ENCODE peak calls at places on chromosome 20, in eight cellular contexts. I is hepatocyte, M is neural progenitor cell, E is SK-N-SH, V is GM23338, D is MM.1S, C is PC-3, B is HCT116. H is an unnamed sample.
A peak's percentile ranks its signal among the peaks of the same experiment; 100 is the strongest.

GRCh38 chr20:16062661-16063591 is 510.3 kb downstream of the KIF16B start:
- DNase-seq in C (peak; percentile 32), M (no peak), B (no peak), I (no peak), D (no peak), E (peak; percentile 40), V (no peak), H (no peak)

GRCh38 chr20:32034581-32035397 is 17.3 kb upstream of the HCK start:
- DNase-seq in E (no peak), V (peak; percentile 48), C (no peak), B (no peak), I (no peak), M (peak; percentile 32), D (no peak), H (peak; percentile 37)

GRCh38 chr20:9407805-9408421 is 106.5 kb upstream of the LAMP5 start:
- DNase-seq in E (peak; percentile 57), V (peak; percentile 79), C (peak; percentile 92), I (peak; percentile 77), B (peak; percentile 54), M (peak; percentile 67), D (peak; percentile 73), H (peak; percentile 68)

GRCh38 chr20:33947709-33948295 is 45.9 kb upstream of the RALY start:
- DNase-seq in V (peak; percentile 95), E (peak; percentile 53), C (peak; percentile 45), I (peak; percentile 19), B (peak; percentile 89), D (peak; percentile 65), M (peak; percentile 86), H (peak; percentile 28)

GRCh38 chr20:478949-479429 is 16.7 kb upstream of the TBC1D20 start:
- DNase-seq in M (peak; percentile 52), D (peak; percentile 76), V (peak; percentile 83), I (peak; percentile 75), B (peak; percentile 41), E (peak; percentile 56), C (peak; percentile 84), H (peak; percentile 74)

GRCh38 chr20:63267681-63268080 is 4.9 kb upstream of the ARFGAP1 start:
- DNase-seq in E (no peak), B (no peak), I (no peak), C (no peak), D (no peak), M (no peak), V (no peak), H (no peak)

GRCh38 chr20:10171864-10172751 is 46.5 kb upstream of the SNAP25 start:
- DNase-seq in E (peak; percentile 89), C (peak; percentile 60), B (no peak), V (peak; percentile 71), D (no peak), I (peak; percentile 67), M (peak; percentile 63), H (peak; percentile 65)

GRCh38 chr20:64264091-64264490 is 8.5 kb downstream of the PCMTD2 start:
- DNase-seq in D (no peak), M (no peak), E (no peak), C (no peak), B (no peak), I (no peak), V (no peak), H (no peak)

GRCh38 chr20:58550661-58551060 is 35.5 kb upstream of the APCDD1L start:
- DNase-seq in V (no peak), D (no peak), E (peak; percentile 60), I (peak; percentile 30), M (no peak), B (no peak), C (no peak), H (peak; percentile 95)

GRCh38 chr20:63475209-63475608 is 2.8 kb upstream of the KCNQ2 start:
- DNase-seq in M (peak; percentile 85), V (peak; percentile 84), D (no peak), I (peak; percentile 60), C (no peak), E (no peak), B (no peak), H (peak; percentile 61)

GRCh38 chr20:44399446-44399845 is 43.9 kb downstream of the HNF4A start:
- DNase-seq in V (no peak), B (no peak), I (no peak), D (no peak), E (no peak), M (no peak), C (no peak), H (no peak)

GRCh38 chr20:31698803-31699718 is 23.6 kb downstream of the BCL2L1 start:
- DNase-seq in V (no peak), B (peak; percentile 44), I (peak; percentile 90), C (peak; percentile 88), E (no peak), M (no peak), D (peak; percentile 93), H (peak; percentile 94)

GRCh38 chr20:19257865-19258264 is 45.4 kb downstream of the SLC24A3 start:
- DNase-seq in B (no peak), D (no peak), E (no peak), C (no peak), M (no peak), V (peak; percentile 22), I (no peak), H (no peak)

GRCh38 chr20:41308726-41309413 is 8.7 kb downstream of the ZHX3 start:
- DNase-seq in M (no peak), D (no peak), I (no peak), E (no peak), C (no peak), V (no peak), B (no peak), H (peak; percentile 65)

GRCh38 chr20:34222208-34222607 is 19.0 kb upstream of the ASIP start:
- DNase-seq in B (no peak), C (peak; percentile 47), E (no peak), V (no peak), I (peak; percentile 31), D (no peak), M (no peak), H (peak; percentile 98)

GRCh38 chr20:37677969-37678610 is 15.7 kb upstream of the CTNNBL1 start:
- DNase-seq in C (peak; percentile 19), M (no peak), I (no peak), D (no peak), E (no peak), B (no peak), V (no peak), H (no peak)

GRCh38 chr20:16100767-16101166 is 472.5 kb downstream of the KIF16B start:
- DNase-seq in C (no peak), M (no peak), E (no peak), B (no peak), I (no peak), D (no peak), V (no peak), H (no peak)

GRCh38 chr20:21262812-21263211 is 40.3 kb upstream of the XRN2 start:
- DNase-seq in I (no peak), B (no peak), V (no peak), M (no peak), D (no peak), C (peak; percentile 36), E (no peak), H (no peak)

GRCh38 chr20:20568604-20569205 is 143.7 kb downstream of the RALGAPA2 start:
- DNase-seq in E (peak; percentile 31), D (peak; percentile 52), I (peak; percentile 61), B (no peak), M (peak; percentile 60), V (peak; percentile 70), C (peak; percentile 66), H (peak; percentile 74)

GRCh38 chr20:1362484-1362883 is 30.4 kb downstream of the FKBP1A start:
- DNase-seq in D (no peak), C (no peak), E (no peak), B (no peak), M (no peak), V (no peak), I (no peak), H (no peak)

GRCh38 chr20:45752747-45753146 is 30.6 kb downstream of the SPINT4 start:
- DNase-seq in V (no peak), I (no peak), C (no peak), D (peak; percentile 33), M (no peak), E (no peak), B (no peak), H (peak; percentile 45)
- TF ChIP-seq EZH2phosphoT487 in V (no peak), I (no peak), C (no peak), D (no peak), M (no peak), E (no peak), B (no peak), H (no peak)

GRCh38 chr20:25017257-25017803 is 24.8 kb upstream of the APMAP start:
- DNase-seq in C (peak; percentile 82), V (peak; percentile 60), D (peak; percentile 95), I (peak; percentile 78), B (no peak), E (no peak), M (no peak), H (no peak)
- H3K79me2 ChIP-seq in C (no peaks in the 10 kb centered on the region), V (no peaks in the 10 kb centered on the region), D (peaks cover 30% of the 10 kb centered on the region), I (no peaks in the 10 kb centered on the region), B (no peaks in the 10 kb centered on the region), E (no peaks in the 10 kb centered on the region), M (no peaks in the 10 kb centered on the region), H (no peaks in the 10 kb centered on the region)

GRCh38 chr20:47600967-47601547 is 99.4 kb downstream of the NCOA3 start:
- DNase-seq in D (no peak), V (no peak), M (no peak), B (no peak), I (no peak), E (no peak), C (no peak), H (no peak)
- H4K20me1 ChIP-seq in D (no peaks in the 10 kb centered on the region), V (no peaks in the 10 kb centered on the region), M (peaks cover 8% of the 10 kb centered on the region), B (no peaks in the 10 kb centered on the region), I (no peaks in the 10 kb centered on the region), E (no peaks in the 10 kb centered on the region), C (no peaks in the 10 kb centered on the region), H (no peaks in the 10 kb centered on the region)

DNA sequence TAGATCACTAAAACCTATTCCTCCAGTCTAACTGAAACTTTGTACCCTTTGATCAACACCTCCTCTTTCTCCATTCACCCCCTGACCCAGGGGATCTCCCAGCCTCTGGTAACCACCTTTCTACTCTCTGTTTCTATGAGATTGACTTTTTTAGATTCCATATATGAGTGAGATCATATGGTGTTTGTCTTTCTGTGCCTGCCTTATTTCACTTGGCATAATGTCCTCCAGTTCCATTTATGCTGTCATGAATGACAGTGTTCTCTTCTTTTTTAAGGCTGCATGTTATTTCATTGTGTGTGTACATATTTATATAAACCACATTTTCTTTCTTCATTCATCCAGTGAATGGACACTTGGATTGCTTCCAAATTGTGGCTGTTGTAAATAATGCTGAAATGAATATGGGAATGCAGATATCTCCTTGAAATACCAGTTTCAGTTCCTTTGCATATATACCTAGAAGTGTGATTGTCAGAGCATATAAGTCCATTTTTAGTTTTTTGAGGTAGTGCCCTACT is 57.7 kb downstream of the DHX35 start:
- DNase-seq in E (no peak), D (peak; percentile 69), M (no peak), V (no peak), B (no peak), C (peak; percentile 25), I (no peak), H (no peak)
- TF ChIP-seq EZH2phosphoT487 in E (no peak), D (no peak), M (no peak), V (no peak), B (no peak), C (no peak), I (no peak), H (no peak)

H was measured in GM23248.